ENCODE peak calls at places on chromosomes 13 and 19, in eight cellular contexts. B is stimulated activated CD4-positive, alpha-beta T cell treated with anti-CD3 and anti-CD28 coated beads, Interleukin-4, amount 100 ng/mL, for 24 hours; Q is C1 segment of cervical spinal cord; U is amniotic epithelial cell; N is GM12864; G is fibroblast of the aortic adventitia; F is MCF 10A; D is Peyer's patch. C is an unnamed sample.

GRCh38 chr13:29905845-29906244 is 55.4 kb upstream of the UBL3 start:
- DNase-seq in B (no peak), Q (no peak), U (peak), N (no peak), G (peak), F (peak), D (no peak), C (no peak)

GRCh38 chr13:24540236-24541126 is 27.9 kb upstream of the PARP4 start:
- DNase-seq in B (no peak), Q (no peak), U (peak), N (no peak), G (no peak), F (no peak), D (no peak), C (no peak)

GRCh38 chr13:48730971-48731658 is 77.4 kb downstream of the CYSLTR2 start:
- DNase-seq in B (no peak), Q (no peak), U (peak), N (no peak), G (peak), F (no peak), D (no peak), C (no peak)

GRCh38 chr13:66994097-66994496 is 236.0 kb downstream of the PCDH9 start:
- DNase-seq in B (no peak), Q (peak), U (peak), N (peak), G (peak), F (peak), D (peak), C (peak)

GRCh38 chr19:30131722-30132291 is 189.8 kb downstream of the URI1 start:
- DNase-seq in B (no peak), Q (no peak), U (no peak), N (no peak), G (no peak), F (no peak), D (no peak), C (no peak)

GRCh38 chr13:23750383-23751121 is 138.6 kb downstream of the MIPEP start:
- DNase-seq in B (no peak), Q (no peak), U (peak), N (no peak), G (no peak), F (peak), D (no peak), C (no peak)

GRCh38 chr19:39915848-39916215 is 18.6 kb downstream of the FCGBP start:
- DNase-seq in B (no peak), Q (no peak), U (no peak), N (no peak), G (no peak), F (no peak), D (no peak), C (no peak)

GRCh38 chr13:74015137-74015536 is 119.1 kb downstream of the KLF12 start:
- DNase-seq in B (no peak), Q (no peak), U (no peak), N (no peak), G (peak), F (peak), D (no peak), C (no peak)

GRCh38 chr13:30253830-30254229 is 53.5 kb downstream of the KATNAL1 start:
- DNase-seq in B (no peak), Q (no peak), U (no peak), N (no peak), G (no peak), F (no peak), D (no peak), C (no peak)

GRCh38 chr13:74741732-74742131 is 607.5 kb upstream of the KLF12 start:
- DNase-seq in B (no peak), Q (no peak), U (no peak), N (no peak), G (no peak), F (no peak), D (no peak), C (no peak)

GRCh38 chr13:52850396-52851152 is 2.1 kb upstream of the PCDH8 start:
- DNase-seq in B (peak), Q (peak), U (peak), N (no peak), G (peak), F (peak), D (peak), C (peak)

GRCh38 chr19:47523473-47523872 is 8.6 kb upstream of the NAPA start:
- DNase-seq in B (no peak), Q (no peak), U (no peak), N (no peak), G (no peak), F (no peak), D (no peak), C (no peak)

GRCh38 chr19:14405380-14405757 is 13.8 kb downstream of the DDX39A start:
- DNase-seq in B (no peak), Q (no peak), U (no peak), N (no peak), G (no peak), F (no peak), D (no peak), C (no peak)

GRCh38 chr13:21825186-21825585 is 154.3 kb downstream of the FGF9 start:
- DNase-seq in B (no peak), Q (no peak), U (peak), N (no peak), G (no peak), F (no peak), D (no peak), C (no peak)

GRCh38 chr19:8511573-8512101 is 2.3 kb downstream of the ZNF414 start:
- DNase-seq in B (no peak), Q (no peak), U (no peak), N (no peak), G (no peak), F (no peak), D (no peak), C (no peak)

GRCh38 chr13:110617326-110618072 is 2.2 kb downstream of the NAXD start:
- DNase-seq in B (no peak), Q (no peak), U (peak), N (no peak), G (peak), F (peak), D (no peak), C (no peak)

GRCh38 chr13:83498486-83499190 is 383.6 kb downstream of the SLITRK1 start:
- DNase-seq in B (no peak), Q (no peak), U (peak), N (no peak), G (peak), F (peak), D (no peak), C (no peak)

GRCh38 chr19:56091066-56091490 is 30.0 kb downstream of the ZNF787 start:
- DNase-seq in B (no peak), Q (peak), U (peak), N (no peak), G (peak), F (peak), D (no peak), C (no peak)

GRCh38 chr19:44735011-44735410 is 13.5 kb upstream of the BCL3 start:
- DNase-seq in B (no peak), Q (no peak), U (no peak), N (no peak), G (no peak), F (no peak), D (no peak), C (no peak)

GRCh38 chr13:38518328-38518727 is 168.5 kb upstream of the FREM2 start:
- DNase-seq in B (no peak), Q (no peak), U (no peak), N (no peak), G (no peak), F (no peak), D (no peak), C (no peak)

GRCh38 chr13:36725936-36726335 is 52.1 kb downstream of the SERTM1 start:
- DNase-seq in B (no peak), Q (no peak), U (peak), N (no peak), G (no peak), F (no peak), D (no peak), C (no peak)

GRCh38 chr19:7013678-7014077 is 7.6 kb downstream of the MBD3L2B start:
- DNase-seq in B (peak), Q (no peak), U (peak), N (no peak), G (no peak), F (peak), D (no peak), C (peak)

GRCh38 chr13:74554581-74555290 is 420.5 kb upstream of the KLF12 start:
- DNase-seq in B (no peak), Q (no peak), U (no peak), N (no peak), G (no peak), F (no peak), D (no peak), C (no peak)

C was measured in activated CD8-positive, alpha-beta T cell treated with anti-CD3 and anti-CD28 coated beads, Interleukin-2, amount 10 ng/mL, durations not matched to agents 7 days and 5 days.